ENCODE peak calls at places on chromosomes 2 and 18, in seven cellular contexts. E is IMR-90, V is pancreas, F is glutamatergic neuron, T is NCI-H526 treated with DMSO at 0.1 percent for 48 hours, W is left lobe of liver, D is adrenal gland. Z is an unnamed sample.

GRCh38 chr2:220871909-220872308 is 700.2 kb downstream of the EPHA4 start:
- DNase-seq in D (no peak), W (no peak), E (no peak), F (no peak), T (no peak), V (no peak), Z (no peak)

GRCh38 chr18:43620936-43621335 is 343.6 kb upstream of the SYT4 start:
- DNase-seq in D (no peak), W (no peak), E (peak; percentile 5), T (peak; percentile 1), V (no peak), F (no peak), Z (no peak)

GRCh38 chr2:240565267-240566202 is 2.7 kb upstream of the RNPEPL1 start:
- DNase-seq in T (no peak), W (peak; percentile 78), V (peak; percentile 81), F (peak; percentile 15), E (peak; percentile 57), D (peak; percentile 92), Z (peak; percentile 92)

GRCh38 chr2:156481295-156481694 is 45.1 kb downstream of the GPD2 start:
- DNase-seq in W (no peak), T (no peak), E (peak; percentile 41), D (no peak), V (no peak), F (no peak), Z (no peak)

GRCh38 chr2:85811173-85811849 is 57.5 kb downstream of the ATOH8 start:
- DNase-seq in E (peak; percentile 45), V (no peak), F (no peak), T (no peak), D (no peak), W (peak; percentile 43), Z (peak; percentile 68)

GRCh38 chr2:239021651-239022436 is 174.0 kb downstream of the TWIST2 start:
- DNase-seq in T (no peak), F (no peak), E (no peak), D (no peak), W (no peak), V (no peak), Z (no peak)

GRCh38 chr2:65751422-65751821 is 319.0 kb upstream of the SPRED2 start:
- DNase-seq in T (no peak), W (no peak), V (no peak), F (no peak), D (no peak), E (no peak), Z (no peak)

GRCh38 chr2:240556553-240557100 is 1.2 kb downstream of the ANKMY1 start:
- DNase-seq in E (peak; percentile 37), F (peak; percentile 73), D (peak; percentile 25), W (no peak), T (peak; percentile 25), V (peak; percentile 62), Z (peak; percentile 52)

GRCh38 chr18:63974991-63975390 is 5.1 kb downstream of the SERPINB8 start:
- DNase-seq in W (peak; percentile 61), D (no peak), V (no peak), T (no peak), E (peak; percentile 30), F (no peak), Z (no peak)

GRCh38 chr2:138827426-138828054 is 47.4 kb upstream of the NXPH2 start:
- DNase-seq in T (peak; percentile 65), V (no peak), F (no peak), W (no peak), E (peak; percentile 68), D (peak; percentile 14), Z (no peak)

GRCh38 chr18:27921392-27921791 is 255.5 kb downstream of the CDH2 start:
- DNase-seq in V (no peak), T (no peak), D (no peak), E (no peak), F (no peak), W (no peak), Z (no peak)

GRCh38 chr2:161088658-161089350 is 71.4 kb upstream of the TANK start:
- DNase-seq in V (no peak), W (no peak), D (no peak), F (no peak), T (no peak), E (no peak), Z (no peak)

GRCh38 chr2:145026456-145027072 is 506.6 kb upstream of the ZEB2 start:
- DNase-seq in E (no peak), W (no peak), V (no peak), T (no peak), F (no peak), D (no peak), Z (no peak)

GRCh38 chr2:223779877-223780276 is 57.5 kb downstream of the AP1S3 start:
- DNase-seq in D (no peak), W (no peak), F (no peak), V (no peak), T (peak; percentile 2), E (peak; percentile 34), Z (no peak)

GRCh38 chr18:62607302-62607701 is 84.5 kb downstream of the ZCCHC2 start:
- DNase-seq in T (no peak), E (no peak), D (no peak), F (no peak), W (no peak), V (no peak), Z (no peak)

GRCh38 chr2:205527801-205528200 is 154.5 kb upstream of the NRP2 start:
- DNase-seq in E (peak; percentile 59), W (no peak), V (no peak), F (no peak), D (no peak), T (no peak), Z (no peak)

GRCh38 chr2:189147361-189147760 is 32.2 kb downstream of the COL5A2 start:
- DNase-seq in F (no peak), T (no peak), E (peak; percentile 62), V (no peak), W (no peak), D (no peak), Z (no peak)

GRCh38 chr2:44941551-44942234 is at the start of gene SIX3:
- DNase-seq in E (no peak), D (no peak), V (no peak), F (peak; percentile 68), T (peak; percentile 28), W (no peak), Z (no peak)

Z was measured in ureter.